ENCODE peak calls at places on chromosomes 4 and X, in six cellular contexts. U is OCI-LY7, R is stomach, H is body of pancreas, M is tibial artery, Z is thoracic aorta. I is an unnamed sample. For H3K4me1, the result is how much of the 10 kb centered on the place peaks cover.

GRCh38 chr4:171857302-171858005 is 44.2 kb downstream of the GALNTL6 start:
- DNase-seq in H (no peak), U (no peak), Z (no peak), R (no peak), M (no peak), I (no peak)

GRCh38 chr4:145481164-145481941 is at the start of gene SMAD1:
- DNase-seq in Z (peak), U (peak), R (peak), H (peak), M (peak), I (peak)

GRCh38 chrX:20265221-20265725 is 1.4 kb downstream of the RPS6KA3 start:
- DNase-seq in U (peak), R (peak), M (peak), H (peak), Z (peak), I (peak)

GRCh38 chrX:107730298-107730655 is 45.3 kb downstream of the TSC22D3 start:
- DNase-seq in M (no peak), R (no peak), Z (no peak), U (no peak), H (no peak), I (no peak)

GRCh38 chr4:83074086-83074704 is 39.2 kb downstream of the COPS4 start:
- DNase-seq in U (peak), R (no peak), M (no peak), H (peak), Z (no peak), I (no peak)

GRCh38 chrX:5681159-5681558 is 547.5 kb downstream of the NLGN4X start:
- DNase-seq in M (no peak), H (no peak), R (no peak), Z (no peak), U (peak), I (no peak)

GRCh38 chr4:13355036-13355910 is 128.9 kb downstream of the RAB28 start:
- DNase-seq in Z (no peak), U (no peak), M (no peak), R (no peak), H (no peak), I (no peak)

GRCh38 chr4:87078987-87079469 is 141.4 kb downstream of the KLHL8 start:
- DNase-seq in Z (peak), M (peak), R (no peak), U (no peak), H (peak), I (no peak)

GRCh38 chr4:56007154-56007553 is 58.4 kb downstream of the CEP135 start:
- DNase-seq in Z (no peak), U (no peak), M (no peak), H (no peak), R (no peak), I (no peak)

GRCh38 chr4:88533088-88533790 is 9.7 kb upstream of the PYURF start:
- DNase-seq in U (no peak), M (no peak), Z (no peak), R (no peak), H (no peak), I (no peak)
- H3K4me3 ChIP-seq in U (no peak), M (no peak), Z (no peak), R (no peak), H (no peak), I (no peak)

DNA sequence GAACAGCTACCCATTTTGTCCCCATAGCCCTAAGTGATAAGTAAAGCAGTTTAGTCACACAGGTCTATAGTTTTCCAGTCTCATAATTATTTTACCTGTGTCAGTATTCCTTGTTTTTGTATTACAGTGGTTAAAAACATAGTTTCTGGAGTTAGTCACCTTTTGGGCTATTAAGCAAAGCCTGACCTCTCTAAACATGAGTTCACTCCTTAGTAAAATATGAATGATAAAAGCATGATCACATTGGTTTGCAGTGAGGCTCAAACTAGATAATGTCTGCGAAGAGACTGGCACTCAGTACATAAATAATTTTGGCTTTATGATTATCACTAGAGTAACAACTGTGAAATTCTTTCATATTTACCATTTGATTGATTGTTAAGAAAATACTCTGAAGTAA is 1068.5 kb downstream of the STIM2 start:
- DNase-seq in R (no peak), Z (no peak), H (no peak), U (no peak), M (no peak), I (no peak)
- H3K27ac ChIP-seq in R (no peak), Z (no peak), H (no peak), U (no peak), M (no peak), I (no peak)

GRCh38 chr4:88621763-88622327 is 29.6 kb downstream of the HERC3 start:
- DNase-seq in R (no peak), U (no peak), Z (no peak), H (no peak), M (no peak), I (no peak)

GRCh38 chr4:88616275-88616996 is 24.2 kb downstream of the HERC3 start:
- DNase-seq in U (no peak), R (no peak), Z (no peak), M (peak), H (no peak), I (no peak)

GRCh38 chr4:88619973-88620372 is 27.7 kb downstream of the HERC3 start:
- DNase-seq in M (no peak), R (no peak), H (no peak), Z (no peak), U (no peak), I (no peak)

GRCh38 chr4:88623097-88623496 is 30.8 kb downstream of the HERC3 start:
- DNase-seq in H (no peak), Z (no peak), R (no peak), M (no peak), U (no peak), I (no peak)

GRCh38 chr4:88618782-88619485 is 26.7 kb downstream of the HERC3 start:
- DNase-seq in R (no peak), H (no peak), M (no peak), Z (no peak), U (no peak), I (no peak)
- H3K4me1 ChIP-seq in R (under half), H (under half), M (under half), Z (under half), U (under half), I (under half)

GRCh38 chr4:121181493-121181892 is 17.4 kb upstream of the TNIP3 start:
- DNase-seq in U (no peak), M (no peak), Z (no peak), H (no peak), R (no peak), I (no peak)

GRCh38 chr4:121180558-121180957 is 16.4 kb upstream of the TNIP3 start:
- DNase-seq in H (no peak), M (no peak), Z (no peak), U (no peak), R (no peak), I (no peak)

GRCh38 chr4:121185960-121186359 is 21.8 kb upstream of the TNIP3 start:
- DNase-seq in Z (no peak), U (no peak), R (no peak), H (no peak), M (no peak), I (no peak)

GRCh38 chr4:121183359-121183758 is 19.2 kb upstream of the TNIP3 start:
- DNase-seq in M (no peak), H (no peak), R (no peak), U (no peak), Z (no peak), I (no peak)

DNA sequence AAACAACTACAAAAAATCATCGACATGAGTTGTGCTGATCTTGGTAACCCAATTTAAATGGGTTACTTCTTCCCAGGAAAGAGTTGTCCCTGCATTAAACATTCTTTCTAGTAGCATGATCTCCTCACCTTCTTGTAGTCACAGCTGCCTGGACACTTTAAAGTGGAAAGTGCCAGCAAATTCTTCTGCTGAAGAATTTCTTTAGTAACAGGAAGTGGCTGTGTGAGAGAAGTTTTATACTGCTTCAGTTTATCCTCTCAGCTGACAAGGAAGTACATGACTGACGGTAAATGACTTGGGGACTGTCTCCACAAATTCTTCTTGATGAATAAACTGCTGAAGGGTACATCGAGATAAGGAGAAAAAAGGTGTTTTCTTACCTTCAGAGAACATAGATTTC is 18.2 kb upstream of the TNIP3 start:
- DNase-seq in U (peak), H (no peak), M (no peak), R (no peak), Z (no peak), I (no peak)
- H3K4me3 ChIP-seq in U (peak), H (no peak), M (no peak), R (no peak), Z (peak), I (no peak)

DNA sequence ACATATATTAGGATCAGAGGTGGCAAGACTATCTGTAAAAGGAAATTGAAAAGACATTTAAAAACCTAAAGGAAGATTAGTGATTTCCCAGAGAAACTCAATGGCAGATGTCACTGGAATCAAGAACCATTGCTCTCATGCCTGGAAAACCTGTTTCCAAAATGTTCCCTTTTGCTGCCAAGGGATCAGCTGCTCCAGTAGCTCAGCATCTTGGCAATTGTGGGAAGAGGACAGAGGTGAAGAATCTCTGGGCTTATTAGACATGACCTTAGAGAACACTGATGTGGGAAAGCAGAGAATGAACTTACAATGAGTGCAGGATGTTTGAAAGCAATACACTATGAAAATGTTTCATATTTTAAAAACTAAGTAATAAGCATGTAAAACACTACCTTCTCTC is 98.3 kb downstream of the SHROOM3 start:
- DNase-seq in R (no peak), U (no peak), H (no peak), Z (no peak), M (no peak), I (no peak)
- H3K27ac ChIP-seq in R (no peak), U (no peak), H (no peak), Z (no peak), M (no peak), I (no peak)

GRCh38 chr4:159296061-159296460 is 193.2 kb downstream of the RAPGEF2 start:
- DNase-seq in H (no peak), U (no peak), M (no peak), Z (no peak), R (no peak), I (no peak)
- H3K4me1 ChIP-seq in H (under half), U (under half), M (under half), Z (under half), R (under half), I (under half)